ENCODE peak calls at places on chromosomes 5 and 9, in nine cellular contexts. M is skeletal muscle cell; D is astrocyte of the spinal cord; S is RKO; J is HT1080; N is AG04449; Y is NCI-H748 treated with DMSO at 0.1 percent for 48 hours; F is stimulated activated naive CD8-positive, alpha-beta T cell treated with anti-CD3 and anti-CD28 coated beads, Interleukin-15, Interleukin-2, amounts not matched to agents 100 U/mL and 50 U/mL, for 24 hours; X is A549. L is an unnamed sample.

GRCh38 chr9:4065054-4065453 is 234.8 kb downstream of the GLIS3 start:
- DNase-seq in D (no peak), X (no peak), S (no peak), F (no peak), Y (no peak), J (no peak), N (no peak), M (no peak), L (no peak)

GRCh38 chr5:150044334-150044681 is 42.0 kb downstream of the CSF1R start:
- DNase-seq in J (peak), D (peak), F (no peak), Y (no peak), X (no peak), M (peak), N (no peak), S (no peak), L (peak)

GRCh38 chr5:76716456-76717157 is 681 bp downstream of the F2R start:
- DNase-seq in F (peak), J (no peak), Y (no peak), D (no peak), S (no peak), X (no peak), N (no peak), M (no peak), L (peak)

GRCh38 chr9:138061631-138062030 is 184.0 kb downstream of the CACNA1B start:
- DNase-seq in D (no peak), N (no peak), M (no peak), S (no peak), F (no peak), X (no peak), Y (no peak), J (no peak), L (no peak)

GRCh38 chr9:37639874-37640273 is 10.9 kb upstream of the FRMPD1 start:
- DNase-seq in F (no peak), M (no peak), Y (no peak), D (no peak), X (no peak), J (no peak), N (no peak), S (no peak), L (no peak)

GRCh38 chr5:113218906-113219517 is 215.8 kb downstream of the TSSK1B start:
- DNase-seq in F (no peak), N (no peak), D (no peak), X (no peak), M (no peak), S (no peak), J (no peak), Y (no peak), L (no peak)

GRCh38 chr5:65066787-65067506 is 298.2 kb downstream of the CWC27 start:
- DNase-seq in M (no peak), N (no peak), X (no peak), J (no peak), D (no peak), F (no peak), Y (no peak), S (no peak), L (no peak)

GRCh38 chr9:93033541-93033940 is 25.0 kb upstream of the SUSD3 start:
- DNase-seq in M (peak), N (no peak), X (no peak), Y (no peak), D (no peak), F (no peak), S (no peak), J (no peak), L (no peak)

GRCh38 chr5:42483472-42484154 is 60.4 kb downstream of the GHR start:
- DNase-seq in X (no peak), F (no peak), N (no peak), Y (no peak), D (no peak), S (no peak), M (no peak), J (no peak), L (no peak)

GRCh38 chr5:16550316-16550952 is 66.4 kb downstream of the RETREG1 start:
- DNase-seq in M (no peak), Y (peak), F (peak), S (peak), D (peak), X (peak), N (no peak), J (peak), L (peak)

GRCh38 chr9:112750111-112750766 is at the start of gene SNX30:
- DNase-seq in D (peak), F (peak), N (no peak), Y (peak), S (peak), J (peak), M (peak), X (peak), L (peak)

GRCh38 chr9:112110773-112111106 is 64.4 kb downstream of the SUSD1 start:
- DNase-seq in N (no peak), M (no peak), Y (no peak), S (no peak), J (no peak), F (no peak), D (no peak), X (no peak), L (no peak)

GRCh38 chr5:9358961-9359686 is 186.8 kb downstream of the SEMA5A start:
- DNase-seq in J (peak), Y (no peak), F (no peak), X (no peak), M (no peak), N (peak), S (no peak), D (peak), L (no peak)

GRCh38 chr9:83242066-83242465 is 179.1 kb upstream of the RASEF start:
- DNase-seq in S (no peak), J (no peak), N (no peak), D (no peak), F (no peak), X (no peak), M (no peak), Y (no peak), L (no peak)

GRCh38 chr5:67111779-67112178 is 84.8 kb downstream of the CD180 start:
- DNase-seq in D (no peak), M (no peak), F (no peak), N (no peak), S (no peak), J (no peak), Y (no peak), X (no peak), L (no peak)

GRCh38 chr5:42848545-42848944 is 36.9 kb upstream of the SELENOP start:
- DNase-seq in S (no peak), Y (no peak), F (no peak), D (no peak), J (no peak), X (no peak), N (no peak), M (no peak), L (no peak)

GRCh38 chr9:120436937-120437592 is 142.9 kb downstream of the CDK5RAP2 start:
- DNase-seq in J (no peak), N (no peak), X (no peak), S (no peak), F (no peak), Y (no peak), D (no peak), M (no peak), L (no peak)

GRCh38 chr5:74918232-74918669 is 52.1 kb upstream of the FAM169A start:
- DNase-seq in Y (no peak), D (no peak), F (no peak), N (no peak), X (no peak), J (no peak), S (no peak), M (no peak), L (no peak)

GRCh38 chr5:174581483-174581882 is 142.9 kb upstream of the MSX2 start:
- DNase-seq in X (peak), M (no peak), D (no peak), Y (peak), S (peak), N (no peak), F (no peak), J (no peak), L (no peak)

GRCh38 chr5:180340856-180341255 is 12.3 kb downstream of the GFPT2 start:
- DNase-seq in D (no peak), Y (no peak), F (no peak), N (no peak), S (no peak), X (no peak), M (peak), J (peak), L (peak)

GRCh38 chr5:68821056-68821455 is 272.8 kb upstream of the SLC30A5 start:
- DNase-seq in Y (no peak), J (no peak), F (no peak), M (no peak), D (no peak), N (no peak), S (no peak), X (no peak), L (no peak)

GRCh38 chr9:134980516-134980915 is 62.8 kb upstream of the FCN1 start:
- DNase-seq in Y (no peak), J (no peak), M (no peak), F (no peak), X (no peak), S (no peak), D (no peak), N (no peak), L (no peak)

GRCh38 chr5:140575309-140575708 is 10.7 kb downstream of the SLC35A4 start:
- DNase-seq in M (no peak), S (no peak), J (peak), N (no peak), F (no peak), D (no peak), Y (no peak), X (no peak), L (peak)

GRCh38 chr5:72108200-72109050 is 1.1 kb downstream of the MAP1B start:
- DNase-seq in J (peak), N (no peak), Y (peak), S (no peak), X (peak), D (peak), F (peak), M (no peak), L (peak)

GRCh38 chr5:7781899-7782298 is 69.0 kb downstream of the CFAP90 start:
- DNase-seq in M (no peak), D (no peak), N (no peak), X (no peak), S (no peak), F (no peak), J (no peak), Y (no peak), L (no peak)

GRCh38 chr5:585962-586628 is 26.0 kb upstream of the CEP72 start:
- DNase-seq in D (no peak), Y (no peak), X (no peak), N (no peak), J (no peak), M (no peak), S (no peak), F (no peak), L (peak)

GRCh38 chr5:32827981-32828380 is 116.9 kb downstream of the NPR3 start:
- DNase-seq in M (no peak), N (no peak), S (no peak), X (no peak), J (no peak), Y (no peak), F (no peak), D (no peak), L (no peak)

GRCh38 chr5:157481666-157482065 is 21.7 kb downstream of the NIPAL4 start:
- DNase-seq in N (no peak), M (no peak), F (no peak), D (no peak), S (no peak), Y (no peak), X (no peak), J (no peak), L (no peak)